ENCODE peak calls at places on chromosomes 5 and 9, in seven cellular contexts. Z is coronary artery; T is NCI-H1694 treated with DMSO at 0.1 percent for 48 hours; E is stimulated activated naive CD4-positive, alpha-beta T cell; B is fibroblast of lung; D is stimulated activated CD4-positive, alpha-beta T cell treated with anti-CD3 and anti-CD28 coated beads, TNF-alpha, amount 100 ng/mL, for 1 hour; P is lower lobe of right lung. N is an unnamed sample.

GRCh38 chr9:1939926-1940368 is 75.2 kb upstream of the SMARCA2 start:
- DNase-seq in Z (no peak), T (peak; percentile 78), E (peak; percentile 25), B (no peak), D (peak; percentile 2), P (peak; percentile 30), N (peak; percentile 39)

GRCh38 chr9:468766-469496 is 254.3 kb downstream of the DOCK8 start:
- DNase-seq in Z (no peak), T (no peak), E (peak; percentile 23), B (no peak), D (no peak), P (no peak), N (no peak)

GRCh38 chr5:38923661-38924451 is 78.0 kb downstream of the OSMR start:
- DNase-seq in Z (no peak), T (no peak), E (no peak), B (no peak), D (no peak), P (no peak), N (no peak)

GRCh38 chr9:110926828-110927227 is 111.4 kb downstream of the LPAR1 start:
- DNase-seq in Z (no peak), T (no peak), E (no peak), B (no peak), D (no peak), P (no peak), N (no peak)

GRCh38 chr5:140631831-140632365 is 1.1 kb downstream of the CD14 start:
- DNase-seq in Z (no peak), T (peak; percentile 2), E (peak; percentile 67), B (no peak), D (peak; percentile 10), P (no peak), N (no peak)

GRCh38 chr5:39020465-39020864 is 53.7 kb downstream of the RICTOR start:
- DNase-seq in Z (no peak), T (no peak), E (no peak), B (no peak), D (no peak), P (no peak), N (no peak)

GRCh38 chr5:67221487-67222242 is 25.1 kb upstream of the CD180 start:
- DNase-seq in Z (no peak), T (no peak), E (peak; percentile 38), B (no peak), D (no peak), P (no peak), N (no peak)

GRCh38 chr9:113737414-113738271 is 138.5 kb upstream of the ZNF618 start:
- DNase-seq in Z (no peak), T (peak; percentile 47), E (peak; percentile 6), B (peak; percentile 43), D (no peak), P (no peak), N (peak; percentile 77)

GRCh38 chr5:149823350-149823749 is 93.2 kb downstream of the PPARGC1B start:
- DNase-seq in Z (no peak), T (no peak), E (no peak), B (no peak), D (no peak), P (no peak), N (no peak)

GRCh38 chr5:1262381-1262780 is 32.5 kb downstream of the TERT start:
- DNase-seq in Z (no peak), T (no peak), E (no peak), B (peak; percentile 11), D (no peak), P (no peak), N (peak; percentile 16)

GRCh38 chr9:125142560-125143376 is 560 bp downstream of the SCAI start:
- DNase-seq in Z (no peak), T (no peak), E (peak; percentile 19), B (no peak), D (no peak), P (no peak), N (peak; percentile 13)

GRCh38 chr5:96821260-96821916 is 13.6 kb upstream of the ERAP1 start:
- DNase-seq in Z (no peak), T (no peak), E (no peak), B (peak; percentile 16), D (no peak), P (no peak), N (peak; percentile 34)

GRCh38 chr9:93091056-93091452 is 5.0 kb upstream of the CARD19 start:
- DNase-seq in Z (no peak), T (no peak), E (no peak), B (no peak), D (no peak), P (peak; percentile 1), N (no peak)

GRCh38 chr9:124321935-124322334 is 64.2 kb downstream of the NEK6 start:
- DNase-seq in Z (no peak), T (no peak), E (no peak), B (no peak), D (no peak), P (no peak), N (no peak)

GRCh38 chr5:57004800-57005199 is 52.9 kb upstream of the MIER3 start:
- DNase-seq in Z (no peak), T (no peak), E (no peak), B (no peak), D (no peak), P (no peak), N (no peak)

GRCh38 chr9:84404095-84404686 is 63.6 kb upstream of the SLC28A3 start:
- DNase-seq in Z (peak; percentile 0), T (no peak), E (no peak), B (no peak), D (no peak), P (no peak), N (peak; percentile 21)

GRCh38 chr5:177405805-177406204 is 3.6 kb downstream of the F12 start:
- DNase-seq in Z (no peak), T (no peak), E (no peak), B (no peak), D (no peak), P (peak; percentile 82), N (no peak)

GRCh38 chr9:124852121-124852828 is 985 bp upstream of the WDR38 start:
- DNase-seq in Z (peak; percentile 73), T (no peak), E (no peak), B (no peak), D (no peak), P (peak; percentile 42), N (no peak)

GRCh38 chr5:73183000-73183399 is 10.0 kb downstream of the TMEM174 start:
- DNase-seq in Z (no peak), T (no peak), E (no peak), B (no peak), D (no peak), P (no peak), N (no peak)

GRCh38 chr9:129383005-129383414 is 204.9 kb upstream of the IER5L start:
- DNase-seq in Z (peak; percentile 84), T (no peak), E (no peak), B (no peak), D (no peak), P (peak; percentile 85), N (no peak)

GRCh38 chr5:74212336-74212735 is 428.2 kb downstream of the ENC1 start:
- DNase-seq in Z (no peak), T (peak; percentile 17), E (no peak), B (no peak), D (no peak), P (no peak), N (no peak)

N was measured in astrocyte of the hippocampus.